ENCODE peak calls at places on chromosomes 5 and 9, in four cellular contexts. One of them, this sample, is unnamed.

GRCh38 chr5:141880961-141881801 is 3.0 kb upstream of the PCDH1 start:
- DNase-seq in neuronal stem cell: no peak
- DNase-seq in HCT116: no peak
- DNase-seq in fibroblast of lung: no peak
- DNase-seq in this sample: no peak

GRCh38 chr9:33619666-33620404 is 95.8 kb downstream of the ANKRD18B start:
- DNase-seq in neuronal stem cell: no peak
- DNase-seq in fibroblast of lung: peak; percentile 94
- DNase-seq in HCT116: peak; percentile 28
- DNase-seq in this sample: no peak

GRCh38 chr5:176740131-176740701 is 70.1 kb upstream of the UNC5A start:
- DNase-seq in fibroblast of lung: no peak
- DNase-seq in neuronal stem cell: no peak
- DNase-seq in HCT116: no peak
- DNase-seq in this sample: no peak

GRCh38 chr9:23581936-23582335 is 244.1 kb downstream of the ELAVL2 start:
- DNase-seq in neuronal stem cell: no peak
- DNase-seq in fibroblast of lung: no peak
- DNase-seq in HCT116: no peak
- DNase-seq in this sample: no peak

GRCh38 chr5:5605170-5605764 is 182.8 kb downstream of the ICE1 start:
- DNase-seq in neuronal stem cell: no peak
- DNase-seq in HCT116: no peak
- DNase-seq in fibroblast of lung: no peak
- DNase-seq in this sample: no peak

GRCh38 chr5:62093981-62094380 is 212.0 kb upstream of the KIF2A start:
- DNase-seq in neuronal stem cell: peak; percentile 18
- DNase-seq in HCT116: no peak
- DNase-seq in fibroblast of lung: peak; percentile 30
- DNase-seq in this sample: no peak

GRCh38 chr5:108739376-108739775 is 8.3 kb upstream of the FER start:
- DNase-seq in HCT116: no peak
- DNase-seq in neuronal stem cell: no peak
- DNase-seq in fibroblast of lung: no peak
- DNase-seq in this sample: no peak

GRCh38 chr9:129036923-129037766 is 719 bp downstream of the MIGA2 start:
- DNase-seq in neuronal stem cell: no peak
- DNase-seq in fibroblast of lung: no peak
- DNase-seq in HCT116: no peak
- DNase-seq in this sample: no peak

GRCh38 chr9:2657427-2657826 is 35.8 kb downstream of the VLDLR start:
- DNase-seq in HCT116: no peak
- DNase-seq in neuronal stem cell: no peak
- DNase-seq in fibroblast of lung: no peak
- DNase-seq in this sample: no peak

GRCh38 chr5:172469697-172470096 is 15.4 kb upstream of the SH3PXD2B start:
- DNase-seq in fibroblast of lung: no peak
- DNase-seq in neuronal stem cell: no peak
- DNase-seq in HCT116: no peak
- DNase-seq in this sample: no peak

DNA sequence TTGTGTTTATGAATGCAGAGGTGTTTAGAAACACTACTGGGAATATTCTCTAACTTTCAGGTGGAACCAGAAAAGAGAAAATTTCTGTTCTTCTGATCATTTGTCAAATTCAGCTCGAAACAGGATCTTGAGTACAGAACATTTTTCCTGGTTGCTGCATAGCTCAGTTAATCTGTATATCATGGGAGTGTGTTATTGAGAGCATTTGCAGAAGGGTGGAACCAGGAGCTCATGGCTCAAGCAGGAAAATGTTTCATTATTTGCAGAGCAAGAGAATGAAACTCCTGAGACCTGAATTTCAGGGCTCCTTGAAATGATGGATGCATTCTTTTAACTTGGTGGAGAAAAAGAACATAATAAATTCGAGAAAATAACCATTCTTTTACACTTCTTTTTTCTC is 97.9 kb downstream of the AOPEP start:
- DNase-seq in neuronal stem cell: no peak
- DNase-seq in HCT116: no peak
- DNase-seq in fibroblast of lung: no peak
- DNase-seq in this sample: no peak
- H3K4me1 ChIP-seq in neuronal stem cell: peaks cover 19% of the 10 kb centered on the region
- H3K4me1 ChIP-seq in HCT116: peaks cover 8% of the 10 kb centered on the region
- H3K4me1 ChIP-seq in fibroblast of lung: no peaks in the 10 kb centered on the region
- H3K4me1 ChIP-seq in this sample: no peaks in the 10 kb centered on the region

GRCh38 chr9:124624735-124624992 is 117.5 kb upstream of the NR5A1 start:
- DNase-seq in HCT116: no peak
- DNase-seq in fibroblast of lung: no peak
- DNase-seq in neuronal stem cell: no peak
- DNase-seq in this sample: no peak

GRCh38 chr9:124623966-124624734 is 117.0 kb upstream of the NR5A1 start:
- DNase-seq in HCT116: peak; percentile 42
- DNase-seq in fibroblast of lung: no peak
- DNase-seq in neuronal stem cell: no peak
- DNase-seq in this sample: no peak

GRCh38 chr9:124622882-124623281 is 115.7 kb upstream of the NR5A1 start:
- DNase-seq in fibroblast of lung: no peak
- DNase-seq in HCT116: no peak
- DNase-seq in neuronal stem cell: no peak
- DNase-seq in this sample: no peak

GRCh38 chr9:124618476-124618875 is 111.3 kb upstream of the NR5A1 start:
- DNase-seq in neuronal stem cell: no peak
- DNase-seq in HCT116: no peak
- DNase-seq in fibroblast of lung: no peak
- DNase-seq in this sample: no peak

DNA sequence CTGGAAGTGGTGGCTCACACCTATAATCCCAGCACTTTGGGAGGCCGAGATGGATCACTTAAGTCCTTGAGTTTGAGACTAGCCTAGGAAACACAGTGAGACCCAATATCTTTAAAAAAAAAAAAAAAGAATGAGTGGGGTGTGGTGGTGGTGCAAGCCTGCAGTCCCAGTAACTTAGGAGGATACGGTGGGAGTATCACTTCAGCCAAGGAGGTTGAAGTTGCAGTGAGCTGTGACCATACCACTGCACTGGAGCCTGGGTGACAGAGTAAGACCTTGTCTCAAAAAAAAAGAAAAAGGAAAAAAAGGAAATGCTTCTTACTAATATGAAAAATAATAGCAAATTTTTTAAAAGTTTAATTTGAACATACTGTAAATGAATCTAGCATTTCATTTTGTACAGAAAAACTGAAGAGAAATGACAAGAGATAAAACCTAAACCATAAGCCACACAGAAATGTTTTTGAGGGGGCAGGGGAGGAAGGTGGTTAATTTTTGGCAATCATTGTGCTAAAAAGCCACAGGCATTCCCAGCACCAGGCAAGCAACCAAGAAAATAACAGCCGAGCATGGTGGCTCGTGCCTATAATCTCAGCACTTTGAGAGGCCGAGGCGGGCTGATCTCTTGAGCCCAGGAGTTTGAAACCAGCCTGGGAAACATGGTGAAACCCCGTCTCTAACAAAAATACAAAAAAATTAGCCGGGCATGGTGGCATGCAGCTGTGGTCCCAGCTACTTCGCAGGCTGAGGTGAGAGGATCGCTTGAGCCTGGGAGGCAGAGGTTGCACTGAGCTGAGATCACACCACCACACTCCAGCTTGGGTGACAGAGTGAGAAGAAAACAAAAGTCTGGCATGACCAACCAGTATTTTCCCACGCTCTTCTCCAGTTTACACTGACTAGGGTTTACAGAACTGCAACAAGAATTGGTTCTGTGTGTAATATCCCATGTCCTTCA is 114.5 kb upstream of the NR5A1 start:
- DNase-seq in fibroblast of lung: peak; percentile 22
- DNase-seq in neuronal stem cell: no peak
- DNase-seq in HCT116: no peak
- DNase-seq in this sample: no peak
- H3K9ac ChIP-seq in fibroblast of lung: no peak overlapping the region
- H3K9ac ChIP-seq in neuronal stem cell: no peak overlapping the region
- H3K9ac ChIP-seq in HCT116: no peak overlapping the region
- H3K9ac ChIP-seq in this sample: no peak overlapping the region

DNA sequence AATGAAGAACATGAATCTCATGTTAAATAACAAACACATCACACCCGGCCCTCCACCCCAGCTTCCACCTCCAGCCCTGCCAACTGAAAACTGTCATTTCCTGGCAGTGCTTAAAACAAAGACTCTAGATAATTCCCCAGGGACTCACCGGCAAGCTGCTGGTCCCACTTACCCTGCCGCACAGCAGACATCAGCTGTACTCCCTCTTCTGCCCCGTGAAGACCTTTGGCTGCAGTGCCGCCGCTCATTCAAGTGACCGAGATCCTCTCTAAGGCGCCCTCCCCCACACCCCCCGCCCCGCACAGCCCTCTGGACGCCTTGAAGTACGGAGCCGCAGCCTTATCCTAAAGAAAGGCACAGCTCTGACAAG is 503 bp downstream of the GLRX start:
- DNase-seq in neuronal stem cell: peak; percentile 32
- DNase-seq in fibroblast of lung: peak; percentile 54
- DNase-seq in HCT116: no peak
- DNase-seq in this sample: no peak
- H3K4me1 ChIP-seq in neuronal stem cell: peaks cover 25% of the 10 kb centered on the region
- H3K4me1 ChIP-seq in fibroblast of lung: peaks cover 13% of the 10 kb centered on the region
- H3K4me1 ChIP-seq in HCT116: peaks cover 25% of the 10 kb centered on the region
- H3K4me1 ChIP-seq in this sample: peaks cover 2% of the 10 kb centered on the region

DNA sequence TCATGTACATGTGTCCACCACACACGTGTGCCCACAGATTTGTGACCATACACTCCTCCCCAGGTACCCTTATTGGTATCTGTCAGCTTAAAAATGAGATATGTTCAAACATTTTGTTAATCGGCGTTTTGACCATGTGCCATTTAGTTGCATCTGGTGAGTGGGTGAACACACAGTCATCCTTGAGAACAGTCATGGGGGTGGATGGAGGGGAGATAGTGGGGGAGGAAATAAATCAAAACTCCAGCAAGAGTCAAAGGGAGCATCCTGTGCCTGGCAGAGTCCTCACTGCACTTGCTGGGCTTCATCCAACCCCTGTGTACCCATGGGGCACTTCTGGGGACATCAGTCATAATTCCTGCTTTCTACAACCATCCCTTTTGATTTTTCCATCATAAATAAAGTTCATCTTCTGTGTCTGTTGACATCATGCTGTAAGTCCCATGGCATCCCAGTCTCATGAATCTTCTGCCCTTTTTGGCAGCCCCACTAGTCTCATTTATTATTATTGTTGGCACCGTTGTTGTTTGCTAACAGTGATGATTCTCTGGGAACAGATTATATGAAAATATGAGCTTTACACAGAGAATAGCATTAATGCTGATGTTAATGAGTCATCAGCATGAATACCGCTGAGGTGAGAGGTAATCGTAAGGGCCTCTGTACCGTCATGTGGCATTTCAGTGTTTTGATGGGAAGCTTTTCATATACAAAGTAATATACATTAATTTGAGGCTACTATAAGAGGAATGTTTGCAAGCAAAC is 24.4 kb upstream of the CLK4 start:
- DNase-seq in neuronal stem cell: no peak
- DNase-seq in HCT116: no peak
- DNase-seq in fibroblast of lung: peak; percentile 11
- DNase-seq in this sample: no peak
- H3K9ac ChIP-seq in neuronal stem cell: no peak overlapping the region
- H3K9ac ChIP-seq in HCT116: no peak overlapping the region
- H3K9ac ChIP-seq in fibroblast of lung: no peak overlapping the region
- H3K9ac ChIP-seq in this sample: no peak overlapping the region

This sample was measured in NT2/D1.